ENCODE peak calls at places on chromosomes 6 and 20, in nine cellular contexts. E is stimulated activated CD8-positive, alpha-beta memory T cell treated with anti-CD3 and anti-CD28 coated beads, Interleukin-4, amount 100 ng/mL, for 48 hours; X is Peyer's patch; K is stomach; Y is left cardiac atrium; T is trophoblast cell; M is hypothalamus; B is naive B cell; G is effector memory CD8-positive, alpha-beta T cell. W is an unnamed sample.
A peak's percentile ranks its signal among the peaks of the same experiment; 100 is the strongest.

GRCh38 chr6:139475231-139475630 is 100.8 kb upstream of the CITED2 start:
- DNase-seq in E (no peak), X (no peak), K (no peak), Y (no peak), T (no peak), M (no peak), B (no peak), G (no peak), W (no peak)

GRCh38 chr20:20202793-20203192 is 150.5 kb downstream of the CFAP61 start:
- DNase-seq in E (no peak), X (no peak), K (no peak), Y (no peak), T (no peak), M (no peak), B (no peak), G (no peak), W (no peak)

GRCh38 chr20:59515013-59515905 is 89.1 kb upstream of the PHACTR3 start:
- DNase-seq in E (peak; percentile 59), X (peak; percentile 75), K (peak; percentile 77), Y (peak; percentile 81), T (peak; percentile 70), M (peak; percentile 23), B (no peak), G (no peak), W (no peak)

GRCh38 chr6:358432-358831 is 33.1 kb upstream of the IRF4 start:
- DNase-seq in E (no peak), X (no peak), K (no peak), Y (no peak), T (no peak), M (no peak), B (peak; percentile 56), G (no peak), W (no peak)

GRCh38 chr20:56513096-56513806 is 11.3 kb upstream of the FAM209A start:
- DNase-seq in E (no peak), X (no peak), K (no peak), Y (no peak), T (no peak), M (no peak), B (no peak), G (no peak), W (no peak)

GRCh38 chr6:121430514-121431460 is 4.7 kb upstream of the GJA1 start:
- DNase-seq in E (no peak), X (no peak), K (no peak), Y (no peak), T (peak; percentile 21), M (no peak), B (no peak), G (no peak), W (no peak)

GRCh38 chr6:4687989-4688947 is 87.9 kb upstream of the CDYL start:
- DNase-seq in E (no peak), X (peak; percentile 54), K (no peak), Y (no peak), T (peak; percentile 60), M (no peak), B (no peak), G (no peak), W (no peak)

GRCh38 chr20:3156811-3157619 is 2.6 kb downstream of the FASTKD5 start:
- DNase-seq in E (no peak), X (no peak), K (no peak), Y (no peak), T (no peak), M (no peak), B (no peak), G (no peak), W (no peak)

GRCh38 chr20:25750765-25751696 is 54.4 kb upstream of the ZNF337 start:
- DNase-seq in E (peak; percentile 59), X (peak; percentile 65), K (peak; percentile 58), Y (peak; percentile 41), T (peak; percentile 22), M (peak; percentile 5), B (peak; percentile 49), G (peak; percentile 29), W (peak; percentile 19)

GRCh38 chr20:52017669-52018317 is 173.8 kb downstream of the ZFP64 start:
- DNase-seq in E (no peak), X (no peak), K (no peak), Y (no peak), T (no peak), M (no peak), B (no peak), G (no peak), W (no peak)

GRCh38 chr6:77470983-77471382 is 7.7 kb upstream of the HTR1B start:
- DNase-seq in E (no peak), X (no peak), K (no peak), Y (no peak), T (no peak), M (no peak), B (no peak), G (no peak), W (no peak)

GRCh38 chr6:37056439-37057127 is 51.1 kb downstream of the FGD2 start:
- DNase-seq in E (no peak), X (no peak), K (no peak), Y (no peak), T (peak; percentile 87), M (no peak), B (no peak), G (no peak), W (no peak)